ENCODE peak calls at places on chromosome 15, in five cellular contexts. H is HCT116, Z is HepG2, I is SK-N-SH, V is GM12878. S is an unnamed sample.

GRCh38 chr15:90681480-90681879 is 35.7 kb upstream of the BLM start:
- DNase-seq in H (no peak), Z (no peak), I (no peak), V (no peak), S (no peak)

GRCh38 chr15:27119695-27120266 is 148.8 kb downstream of the GABRG3 start:
- DNase-seq in H (no peak), Z (no peak), I (no peak), V (no peak), S (no peak)

GRCh38 chr15:94002026-94002425 is 229.3 kb upstream of the MCTP2 start:
- DNase-seq in H (no peak), Z (no peak), I (no peak), V (no peak), S (no peak)

GRCh38 chr15:97517726-97518125 is 442.8 kb upstream of the ARRDC4 start:
- DNase-seq in H (no peak), Z (no peak), I (no peak), V (no peak), S (no peak)

GRCh38 chr15:66766282-66767228 is 64.5 kb downstream of the SMAD6 start:
- DNase-seq in H (no peak), Z (no peak), I (no peak), V (no peak), S (no peak)

GRCh38 chr15:69554321-69554961 is 101.8 kb downstream of the RPLP1 start:
- DNase-seq in H (no peak), Z (peak), I (no peak), V (no peak), S (no peak)

GRCh38 chr15:65027593-65027992 is 1.8 kb downstream of the MTFMT start:
- DNase-seq in H (no peak), Z (no peak), I (no peak), V (no peak), S (no peak)

GRCh38 chr15:38652998-38653397 is 88.4 kb upstream of the RASGRP1 start:
- DNase-seq in H (no peak), Z (no peak), I (no peak), V (no peak), S (no peak)

GRCh38 chr15:92633418-92633817 is 22.2 kb downstream of the FAM174B start:
- DNase-seq in H (no peak), Z (no peak), I (no peak), V (no peak), S (no peak)

GRCh38 chr15:81825136-81825535 is 220.7 kb downstream of the MEX3B start:
- DNase-seq in H (no peak), Z (no peak), I (no peak), V (no peak), S (no peak)

GRCh38 chr15:54354341-54354740 is 376.1 kb downstream of the UNC13C start:
- DNase-seq in H (no peak), Z (no peak), I (no peak), V (no peak), S (no peak)

GRCh38 chr15:25481208-25481862 is 42.5 kb upstream of the UBE3A start:
- DNase-seq in H (no peak), Z (no peak), I (peak), V (no peak), S (no peak)

GRCh38 chr15:48641416-48641815 is 4.1 kb downstream of the FBN1 start:
- DNase-seq in H (no peak), Z (no peak), I (peak), V (peak), S (peak)
- TF ChIP-seq ZBTB33 in H (no peak), Z (no peak), I (no peak), V (no peak), S (no peak)

DNA sequence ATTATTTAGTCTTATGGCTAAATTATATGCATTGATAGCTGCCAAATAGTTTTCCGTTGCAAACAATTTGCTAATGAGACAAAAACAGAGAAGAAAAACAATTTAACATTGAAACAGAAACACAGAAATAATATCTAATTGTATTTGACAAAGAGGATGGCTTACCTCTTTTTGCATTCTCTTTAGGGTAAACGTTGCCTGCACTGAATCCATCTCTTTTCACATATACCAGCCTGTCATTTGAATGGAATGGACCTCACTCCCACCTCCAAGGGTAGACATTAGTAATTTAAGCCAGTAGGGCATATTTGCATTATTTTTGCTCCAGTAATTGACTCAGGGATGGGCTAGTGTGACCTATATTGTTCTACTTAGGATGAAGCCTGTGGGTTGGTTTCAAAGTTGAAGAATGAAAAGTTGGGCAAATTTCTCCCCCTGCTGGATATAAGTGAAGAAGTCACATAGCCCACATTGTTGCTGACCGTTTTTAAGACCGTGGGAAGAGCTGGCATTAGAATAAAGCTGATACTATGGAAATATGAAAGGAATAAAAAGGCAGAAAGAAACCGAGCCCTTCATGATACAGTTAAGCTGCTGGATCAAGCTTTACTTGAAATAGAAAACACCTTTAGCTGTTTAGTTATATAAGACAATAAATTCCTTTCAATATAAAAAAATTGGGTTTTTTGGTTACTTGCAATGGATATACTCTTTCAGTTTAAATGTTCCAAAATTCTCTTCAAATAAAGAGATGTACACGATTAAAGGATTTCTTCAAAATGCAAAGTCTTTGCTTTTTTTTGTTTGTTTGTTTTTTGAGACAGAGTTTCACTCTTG is 26.9 kb downstream of the PIERCE2 start:
- DNase-seq in H (peak), Z (peak), I (peak), V (no peak), S (peak)
- TF ChIP-seq ZBTB33 in H (no peak), Z (no peak), I (no peak), V (no peak), S (no peak)

DNA sequence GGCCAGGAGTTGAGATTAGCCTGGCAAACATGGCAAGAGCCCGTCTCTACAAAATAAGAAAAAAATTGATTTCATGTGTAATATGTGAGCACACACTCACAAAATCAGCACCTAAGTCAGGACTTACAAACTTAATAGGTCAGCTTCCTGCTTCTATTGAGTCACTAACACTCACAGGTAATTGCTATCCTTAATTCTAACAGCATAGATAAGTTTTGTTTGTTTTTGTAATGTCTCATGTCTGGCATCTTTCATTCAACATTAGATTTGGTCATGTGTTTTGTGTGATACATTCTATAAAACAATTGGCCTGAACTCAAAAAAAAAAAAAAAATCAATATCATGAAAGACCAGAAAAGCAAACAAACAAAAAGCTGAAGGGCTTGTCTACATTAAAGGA is 564.6 kb downstream of the AGBL1 start:
- DNase-seq in H (no peak), Z (no peak), I (no peak), V (no peak), S (no peak)
- TF ChIP-seq ZBTB33 in H (no peak), Z (no peak), I (no peak), V (no peak), S (no peak)

GRCh38 chr15:70833897-70834765 is 19.8 kb downstream of the LARP6 start:
- DNase-seq in H (peak), Z (peak), I (no peak), V (no peak), S (no peak)
- TF ChIP-seq ZBTB33 in H (no peak), Z (no peak), I (peak), V (no peak), S (no peak)

GRCh38 chr15:60372756-60373155 is 25.0 kb downstream of the ANXA2 start:
- DNase-seq in H (no peak), Z (no peak), I (no peak), V (no peak), S (no peak)

GRCh38 chr15:60373327-60373726 is 24.5 kb downstream of the ANXA2 start:
- DNase-seq in H (no peak), Z (no peak), I (no peak), V (no peak), S (no peak)

GRCh38 chr15:60374628-60375081 is 23.1 kb downstream of the ANXA2 start:
- DNase-seq in H (peak), Z (peak), I (no peak), V (no peak), S (no peak)

GRCh38 chr15:60374209-60374608 is 23.6 kb downstream of the ANXA2 start:
- DNase-seq in H (no peak), Z (no peak), I (no peak), V (no peak), S (no peak)

GRCh38 chr15:60373745-60374144 is 24.0 kb downstream of the ANXA2 start:
- DNase-seq in H (no peak), Z (no peak), I (no peak), V (no peak), S (no peak)
- TF ChIP-seq ZBTB33 in H (no peak), Z (no peak), I (no peak), V (no peak), S (no peak)